ENCODE peak calls at places on chromosome 17, in six cellular contexts. Y is skeletal muscle cell, Z is germinal center, V is RPMI8226, D is ELR, B is right lobe of liver. S is an unnamed sample.
A peak's percentile ranks its signal among the peaks of the same experiment; 100 is the strongest.

GRCh38 chr17:83064732-83065659 is 14.4 kb upstream of the METRNL start:
- DNase-seq in Y (no peak), Z (no peak), V (peak; percentile 56), D (no peak), B (peak; percentile 67), S (peak; percentile 69)

GRCh38 chr17:75590849-75591721 is 3.5 kb downstream of the MYO15B start:
- DNase-seq in Y (no peak), Z (no peak), V (no peak), D (no peak), B (no peak), S (no peak)

GRCh38 chr17:75587718-75588545 is at the start of gene MYO15B:
- DNase-seq in Y (no peak), Z (peak; percentile 75), V (no peak), D (no peak), B (peak; percentile 70), S (no peak)

GRCh38 chr17:80213651-80213975 is 6.5 kb downstream of the SGSH start:
- DNase-seq in Y (no peak), Z (no peak), V (no peak), D (no peak), B (no peak), S (no peak)

GRCh38 chr17:69431835-69432234 is 17.3 kb downstream of the MAP2K6 start:
- DNase-seq in Y (no peak), Z (no peak), V (no peak), D (no peak), B (no peak), S (no peak)

GRCh38 chr17:55440391-55440790 is 18.8 kb upstream of the MMD start:
- DNase-seq in Y (no peak), Z (no peak), V (no peak), D (no peak), B (no peak), S (no peak)

GRCh38 chr17:72387487-72387886 is 266.7 kb downstream of the SOX9 start:
- DNase-seq in Y (peak; percentile 79), Z (no peak), V (no peak), D (peak; percentile 93), B (no peak), S (peak; percentile 94)

GRCh38 chr17:74840989-74841666 is 18.6 kb downstream of the GRIN2C start:
- DNase-seq in Y (no peak), Z (no peak), V (no peak), D (peak; percentile 53), B (no peak), S (no peak)

GRCh38 chr17:74192950-74193781 is 10.3 kb upstream of the RPL38 start:
- DNase-seq in Y (no peak), Z (no peak), V (peak; percentile 68), D (no peak), B (peak; percentile 72), S (no peak)

GRCh38 chr17:83149761-83150251 is 70.4 kb downstream of the METRNL start:
- DNase-seq in Y (no peak), Z (no peak), V (no peak), D (peak; percentile 40), B (no peak), S (no peak)

GRCh38 chr17:32253117-32253611 is 12.5 kb upstream of the RHBDL3 start:
- DNase-seq in Y (peak; percentile 14), Z (peak; percentile 77), V (peak; percentile 84), D (peak; percentile 84), B (peak; percentile 80), S (peak; percentile 54)

GRCh38 chr17:68627956-68628355 is 26.8 kb upstream of the FAM20A start:
- DNase-seq in Y (no peak), Z (no peak), V (no peak), D (no peak), B (no peak), S (no peak)